ENCODE peak calls at places on chromosome X, in nine cellular contexts. V is ecto neural progenitor cell; M is globus pallidus; N is kidney tubule cell; D is ELR; H is A549; R is stimulated activated CD4-positive, alpha-beta T cell treated with anti-CD3 and anti-CD28 coated beads, Interleukin-1b, Interleukin-23, amount 100 ng/mL, for 1 hour; O is activated T-cell treated with anti-CD3 and anti-CD28 coated beads for 1 hour; Z is activated CD4-positive, alpha-beta T cell treated with anti-CD3 and anti-CD28 coated beads, Interleukin-2, amount 50 U/mL, for 1 hour. X is an unnamed sample.

GRCh38 chrX:18210470-18210869 is 10.2 kb downstream of the BEND2 start:
- DNase-seq in V (no peak), M (no peak), N (peak), D (peak), H (no peak), R (no peak), O (no peak), Z (no peak), X (no peak)

GRCh38 chrX:9447906-9448305 is 17.0 kb upstream of the TBL1X start:
- DNase-seq in V (no peak), M (no peak), N (no peak), D (no peak), H (no peak), R (no peak), O (no peak), Z (no peak), X (no peak)

GRCh38 chrX:55867254-55867653 is 149.7 kb downstream of the RRAGB start:
- DNase-seq in V (no peak), M (no peak), N (peak), D (no peak), H (no peak), R (no peak), O (no peak), Z (no peak), X (no peak)

GRCh38 chrX:136158685-136159084 is 11.4 kb downstream of the FHL1 start:
- DNase-seq in V (no peak), M (no peak), N (no peak), D (no peak), H (no peak), R (no peak), O (no peak), Z (no peak), X (no peak)

GRCh38 chrX:130330706-130331105 is 9.0 kb upstream of the SLC25A14 start:
- DNase-seq in V (peak), M (peak), N (peak), D (peak), H (peak), R (no peak), O (peak), Z (peak), X (peak)

GRCh38 chrX:38717871-38718270 is 83.4 kb upstream of the MID1IP1 start:
- DNase-seq in V (no peak), M (no peak), N (peak), D (peak), H (peak), R (no peak), O (no peak), Z (no peak), X (no peak)

GRCh38 chrX:48945517-48946348 is 11.7 kb downstream of the OTUD5 start:
- DNase-seq in V (peak), M (peak), N (peak), D (peak), H (peak), R (no peak), O (peak), Z (peak), X (no peak)

GRCh38 chrX:115378471-115378870 is 89.0 kb downstream of the LUZP4 start:
- DNase-seq in V (no peak), M (no peak), N (no peak), D (peak), H (no peak), R (no peak), O (no peak), Z (no peak), X (no peak)

GRCh38 chrX:400258-400657 is 13.6 kb upstream of the PPP2R3B start:
- DNase-seq in V (no peak), M (no peak), N (no peak), D (no peak), H (no peak), R (no peak), O (no peak), Z (no peak), X (no peak)

GRCh38 chrX:140799216-140799615 is 89.7 kb downstream of the LINC00632 start:
- DNase-seq in V (no peak), M (no peak), N (peak), D (peak), H (no peak), R (no peak), O (no peak), Z (no peak), X (no peak)

GRCh38 chrX:65674351-65674893 is 7.0 kb downstream of the MSN start:
- DNase-seq in V (no peak), M (no peak), N (peak), D (peak), H (no peak), R (no peak), O (no peak), Z (no peak), X (no peak)

GRCh38 chrX:115266300-115266699 is 23.2 kb upstream of the LUZP4 start:
- DNase-seq in V (no peak), M (no peak), N (no peak), D (no peak), H (no peak), R (no peak), O (no peak), Z (no peak), X (no peak)

GRCh38 chrX:123450217-123450616 is 266.1 kb downstream of the GRIA3 start:
- DNase-seq in V (no peak), M (no peak), N (peak), D (peak), H (peak), R (no peak), O (no peak), Z (no peak), X (peak)

GRCh38 chrX:132831336-132831973 is 127.0 kb downstream of the HS6ST2 start:
- DNase-seq in V (no peak), M (no peak), N (no peak), D (no peak), H (no peak), R (no peak), O (no peak), Z (no peak), X (no peak)

X was measured in Panc1.